ENCODE peak calls at places on chromosomes 5 and 9, in nine cellular contexts. V is NCI-H1930, W is KG1, D is GDM1, A is DMS153, N is aorta, R is GM06990, F is SHP77, G is skeletal muscle cell. I is an unnamed sample.

GRCh38 chr5:65327582-65327981 is 154.1 kb downstream of the ADAMTS6 start:
- DNase-seq in R (no peak), A (no peak), F (no peak), N (no peak), G (peak), D (no peak), V (no peak), W (no peak), I (no peak)

GRCh38 chr9:74770508-74771261 is 117.0 kb downstream of the TRPM6 start:
- DNase-seq in G (no peak), F (no peak), V (no peak), R (peak), A (no peak), W (no peak), D (no peak), N (no peak), I (peak)

GRCh38 chr9:37293664-37294524 is 128.6 kb upstream of the GRHPR start:
- DNase-seq in W (no peak), G (peak), F (no peak), N (no peak), A (no peak), R (peak), V (peak), D (no peak), I (no peak)

GRCh38 chr5:127650649-127651048 is 1.8 kb downstream of the CTXN3 start:
- DNase-seq in R (no peak), D (no peak), V (no peak), G (peak), N (no peak), F (no peak), W (no peak), A (peak), I (no peak)

GRCh38 chr9:34591091-34591910 is 1.8 kb upstream of the CNTFR start:
- DNase-seq in F (no peak), R (peak), A (peak), V (peak), G (peak), W (peak), D (peak), N (peak), I (peak)

GRCh38 chr5:133916479-133916878 is 51.9 kb downstream of the C5orf15 start:
- DNase-seq in D (no peak), A (no peak), R (no peak), W (no peak), F (no peak), G (no peak), V (no peak), N (no peak), I (no peak)

GRCh38 chr9:80485420-80485819 is 913.7 kb downstream of the TLE4 start:
- DNase-seq in N (no peak), R (no peak), W (no peak), A (no peak), D (no peak), V (no peak), G (no peak), F (no peak), I (no peak)

GRCh38 chr5:58842851-58843250 is 260.0 kb downstream of the RAB3C start:
- DNase-seq in W (no peak), G (peak), D (no peak), F (no peak), R (no peak), A (no peak), N (no peak), V (no peak), I (no peak)

GRCh38 chr9:96173640-96174039 is 128.3 kb downstream of the HSD17B3 start:
- DNase-seq in F (no peak), W (no peak), A (no peak), G (no peak), R (no peak), N (no peak), D (no peak), V (no peak), I (no peak)

GRCh38 chr9:6884960-6885359 is 127.2 kb downstream of the KDM4C start:
- DNase-seq in F (no peak), N (no peak), R (no peak), V (no peak), D (no peak), G (no peak), A (no peak), W (no peak), I (no peak)

GRCh38 chr5:141100243-141100805 is at the start of gene PCDHB3:
- DNase-seq in G (no peak), N (no peak), F (no peak), R (no peak), D (peak), A (peak), V (no peak), W (no peak), I (peak)

GRCh38 chr5:123496892-123497291 is 15.1 kb upstream of the CSNK1G3 start:
- DNase-seq in G (peak), A (no peak), D (no peak), V (no peak), R (no peak), F (no peak), N (no peak), W (no peak), I (no peak)

GRCh38 chr9:126016579-126017290 is 269.6 kb downstream of the PBX3 start:
- DNase-seq in N (no peak), D (no peak), F (no peak), G (no peak), A (no peak), R (no peak), V (no peak), W (no peak), I (no peak)

GRCh38 chr9:92726971-92727715 is 37.5 kb downstream of the BICD2 start:
- DNase-seq in F (peak), N (peak), A (peak), D (no peak), R (no peak), G (peak), W (no peak), V (no peak), I (no peak)

GRCh38 chr5:14773588-14773987 is 98.0 kb downstream of the ANKH start:
- DNase-seq in R (no peak), A (peak), V (no peak), N (no peak), W (no peak), D (no peak), F (peak), G (no peak), I (no peak)

GRCh38 chr9:112061152-112061740 is 113.9 kb downstream of the SUSD1 start:
- DNase-seq in G (peak), R (peak), N (peak), V (no peak), W (no peak), D (peak), A (peak), F (peak), I (peak)

GRCh38 chr5:134436523-134437339 is 25.1 kb upstream of the CDKN2AIPNL start:
- DNase-seq in A (peak), W (peak), D (no peak), F (peak), G (peak), R (peak), V (no peak), N (peak), I (peak)

GRCh38 chr5:72326298-72326649 is 6.1 kb downstream of the PTCD2 start:
- DNase-seq in N (no peak), A (no peak), V (no peak), F (no peak), R (no peak), G (no peak), W (no peak), D (no peak), I (no peak)

GRCh38 chr5:8053270-8053669 is 184.3 kb downstream of the MTRR start:
- DNase-seq in A (no peak), V (no peak), R (no peak), N (no peak), G (no peak), F (no peak), W (no peak), D (no peak), I (no peak)